ENCODE peak calls at places on chromosomes 4 and X, in seven cellular contexts. Z, Y, Q, L, P, U and A are unnamed samples.

GRCh38 chr4:110503588-110504435 is 27.9 kb downstream of the ENPEP start:
- DNase-seq in Z (no peak), Y (no peak), Q (no peak), L (no peak), P (no peak), U (no peak), A (no peak)

GRCh38 chr4:117691572-117692351 is 342.5 kb upstream of the NDST3 start:
- DNase-seq in Z (no peak), Y (no peak), Q (no peak), L (no peak), P (no peak), U (no peak), A (no peak)

GRCh38 chrX:69618803-69619202 is 2.9 kb downstream of the EDA start:
- DNase-seq in Z (peak; percentile 4), Y (no peak), Q (no peak), L (no peak), P (no peak), U (no peak), A (no peak)

GRCh38 chr4:16077786-16078185 is 6.0 kb downstream of the PROM1 start:
- DNase-seq in Z (no peak), Y (no peak), Q (no peak), L (no peak), P (no peak), U (no peak), A (no peak)

GRCh38 chr4:31199644-31200043 is 479.5 kb downstream of the PCDH7 start:
- DNase-seq in Z (no peak), Y (no peak), Q (no peak), L (no peak), P (no peak), U (no peak), A (no peak)

GRCh38 chrX:39766085-39766726 is 331.6 kb downstream of the BCOR start:
- DNase-seq in Z (no peak), Y (no peak), Q (no peak), L (no peak), P (no peak), U (no peak), A (no peak)

GRCh38 chrX:75522565-75523411 is at the start of gene ZDHHC15:
- DNase-seq in Z (peak; percentile 0), Y (peak; percentile 55), Q (peak; percentile 83), L (peak; percentile 13), P (no peak), U (no peak), A (peak; percentile 64)

GRCh38 chr4:85474356-85474755 is 594 bp upstream of the ARHGAP24 start:
- DNase-seq in Z (no peak), Y (no peak), Q (no peak), L (no peak), P (no peak), U (no peak), A (no peak)

GRCh38 chrX:68443155-68443868 is 10.0 kb upstream of the OPHN1 start:
- DNase-seq in Z (peak; percentile 67), Y (no peak), Q (no peak), L (peak; percentile 9), P (no peak), U (peak; percentile 45), A (no peak)

GRCh38 chrX:129654652-129655546 is at the start of gene APLN:
- DNase-seq in Z (peak; percentile 55), Y (peak; percentile 27), Q (no peak), L (no peak), P (peak; percentile 38), U (peak; percentile 16), A (no peak)

GRCh38 chrX:8988456-8988855 is 45.5 kb downstream of the FAM9B start:
- DNase-seq in Z (no peak), Y (no peak), Q (no peak), L (no peak), P (no peak), U (peak; percentile 28), A (peak; percentile 64)

GRCh38 chr4:156442961-156443360 is 489.3 kb upstream of the CTSO start:
- DNase-seq in Z (no peak), Y (no peak), Q (no peak), L (no peak), P (no peak), U (no peak), A (no peak)

GRCh38 chrX:139932077-139932900 is 564 bp downstream of the ATP11C start:
- DNase-seq in Z (peak; percentile 22), Y (peak; percentile 43), Q (peak; percentile 73), L (no peak), P (peak; percentile 84), U (no peak), A (peak; percentile 74)

GRCh38 chrX:139929876-139930275 is 3.0 kb downstream of the ATP11C start:
- DNase-seq in Z (no peak), Y (no peak), Q (no peak), L (no peak), P (no peak), U (no peak), A (no peak)

GRCh38 chrX:139932901-139933796 is at the start of gene ATP11C:
- DNase-seq in Z (peak; percentile 82), Y (peak; percentile 81), Q (peak; percentile 94), L (peak; percentile 46), P (peak; percentile 83), U (peak; percentile 76), A (peak; percentile 87)

GRCh38 chrX:139931646-139932076 is 1.2 kb downstream of the ATP11C start:
- DNase-seq in Z (no peak), Y (no peak), Q (no peak), L (no peak), P (peak; percentile 13), U (peak; percentile 19), A (no peak)

GRCh38 chrX:139930923-139931645 is 1.8 kb downstream of the ATP11C start:
- DNase-seq in Z (peak; percentile 42), Y (no peak), Q (peak; percentile 63), L (no peak), P (peak; percentile 16), U (no peak), A (no peak)
- TF ChIP-seq POLR2A in Z (no peak), Y (no peak), Q (no peak), L (peak; percentile 20), P (no peak), U (no peak), A (no peak)

DNA sequence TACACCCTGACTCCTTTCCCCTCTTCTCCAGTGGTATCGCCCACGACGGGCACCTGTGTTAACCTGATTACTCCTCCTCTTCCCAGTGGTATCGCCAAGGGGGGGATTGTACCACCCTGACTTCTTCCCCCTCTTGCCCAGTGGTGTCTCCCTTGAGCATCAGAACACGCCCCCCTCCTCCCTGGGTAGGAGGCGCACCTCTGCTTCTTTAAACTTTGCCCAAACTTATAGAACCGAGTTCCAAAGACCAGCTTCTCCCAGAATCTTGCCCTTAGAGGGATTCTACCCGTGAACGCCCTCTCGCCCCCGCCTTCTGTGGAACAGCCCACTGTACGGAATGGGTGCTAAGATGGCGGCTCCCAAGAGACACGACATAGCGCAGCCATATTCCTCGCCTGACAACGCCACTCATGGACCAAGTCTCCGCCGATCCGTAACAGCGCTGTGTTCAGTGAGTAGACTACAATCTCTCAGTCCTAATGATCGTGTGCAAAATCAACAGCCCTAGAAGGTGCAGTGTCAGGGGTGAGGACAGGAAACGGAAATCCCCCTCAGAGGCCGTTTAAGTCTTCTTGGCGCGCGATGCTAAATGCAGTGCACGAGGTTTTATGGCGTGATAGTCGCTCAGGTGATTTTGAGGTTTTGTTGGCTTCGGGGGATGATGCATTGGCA is 4.2 kb upstream of the ZNF157 start:
- DNase-seq in Z (peak; percentile 62), Y (peak; percentile 47), Q (peak; percentile 78), L (peak; percentile 37), P (peak; percentile 54), U (peak; percentile 40), A (peak; percentile 75)
- TF ChIP-seq POLR2AphosphoS5 in Z (no peak), Y (no peak), Q (no peak), L (no peak), P (no peak), U (no peak), A (no peak)

GRCh38 chr4:1761130-1761688 is 31.9 kb upstream of the FGFR3 start:
- DNase-seq in Z (no peak), Y (no peak), Q (no peak), L (no peak), P (peak; percentile 55), U (no peak), A (no peak)

GRCh38 chr4:1763550-1764080 is 29.5 kb upstream of the FGFR3 start:
- DNase-seq in Z (peak; percentile 19), Y (peak; percentile 37), Q (no peak), L (no peak), P (peak; percentile 62), U (no peak), A (no peak)

GRCh38 chr4:1760521-1761001 is 32.5 kb upstream of the FGFR3 start:
- DNase-seq in Z (no peak), Y (no peak), Q (no peak), L (no peak), P (no peak), U (no peak), A (no peak)

GRCh38 chr4:1763070-1763549 is 30.0 kb upstream of the FGFR3 start:
- DNase-seq in Z (no peak), Y (no peak), Q (no peak), L (no peak), P (no peak), U (no peak), A (no peak)

DNA sequence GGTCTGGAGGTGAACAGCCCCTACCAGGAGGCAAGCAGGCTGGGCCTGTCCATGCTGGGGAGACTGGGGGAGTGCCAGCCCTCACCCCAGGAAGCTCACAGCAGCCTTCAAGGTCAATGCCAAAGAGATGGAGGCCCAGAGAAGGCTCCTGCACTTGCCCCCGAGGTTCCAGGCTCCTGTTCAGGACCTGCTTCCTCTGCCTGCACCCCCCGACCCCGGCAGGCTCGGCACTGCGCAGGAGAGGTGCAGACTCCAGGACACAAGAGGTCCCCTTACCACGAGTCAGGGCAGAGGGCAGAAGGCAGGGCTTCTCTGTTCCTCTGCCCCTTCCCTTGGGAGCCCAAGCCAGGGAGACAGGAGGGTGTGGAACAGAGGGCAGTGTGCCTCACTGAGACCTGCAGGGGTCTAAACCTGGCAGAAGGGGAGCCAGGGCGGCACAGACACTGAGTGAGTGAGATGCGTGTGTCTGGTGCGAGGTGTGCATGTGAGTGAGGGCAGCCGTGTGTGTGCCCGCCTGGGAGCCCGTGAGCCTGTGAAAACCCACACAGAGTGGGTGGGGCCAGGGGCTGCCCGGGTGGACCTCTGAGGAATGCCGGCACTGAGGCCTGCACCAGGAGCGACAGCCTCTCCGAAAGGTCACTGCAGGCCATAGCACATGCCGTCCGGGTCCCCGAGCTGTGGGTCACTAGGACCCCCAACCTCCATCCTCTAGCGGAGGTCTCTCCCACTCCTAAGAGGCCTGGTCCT is 30.7 kb upstream of the FGFR3 start:
- DNase-seq in Z (no peak), Y (no peak), Q (no peak), L (no peak), P (no peak), U (no peak), A (no peak)
- H3K27me3 ChIP-seq in Z (no peaks in the 10 kb centered on the region), Y (peaks cover 16% of the 10 kb centered on the region), Q (peaks cover 19% of the 10 kb centered on the region), L (no peaks in the 10 kb centered on the region), P (no peaks in the 10 kb centered on the region), U (peaks cover 4% of the 10 kb centered on the region), A (peaks cover 8% of the 10 kb centered on the region)

DNA sequence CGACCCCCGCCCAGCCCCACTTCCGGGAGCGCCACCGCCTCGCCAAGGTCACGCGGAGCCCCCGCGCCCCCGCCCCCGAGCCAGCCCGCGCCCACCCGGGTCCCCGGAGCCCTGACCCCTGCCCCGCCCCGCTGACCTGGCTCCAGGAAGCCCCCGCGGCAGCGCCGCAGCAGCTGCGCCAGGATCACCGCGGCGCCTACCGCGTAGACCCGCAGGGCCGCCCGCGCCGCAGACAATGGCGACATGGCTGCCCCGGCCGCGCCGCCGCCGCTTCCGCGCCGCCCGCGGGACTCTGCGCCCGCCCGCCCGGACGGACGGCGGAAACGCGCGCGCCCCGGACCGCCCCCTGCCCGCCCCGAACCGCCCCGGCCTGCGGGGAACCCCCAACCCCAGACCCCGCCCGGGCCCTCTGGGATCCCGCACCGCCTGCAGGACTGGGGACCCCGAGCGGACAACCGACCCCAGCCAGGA is at the start of the genes DHRSX and ZBED1:
- DNase-seq in Z (no peak), Y (peak; percentile 51), Q (no peak), L (no peak), P (peak; percentile 83), U (no peak), A (no peak)
- TF ChIP-seq POLR2A in Z (peak; percentile 77), Y (no peak), Q (no peak), L (peak; percentile 88), P (no peak), U (no peak), A (no peak)